ENCODE peak calls at places on chromosomes 6 and 20, in six cellular contexts. S is mammary epithelial cell; P is CD8-positive, alpha-beta T cell; M is fibroblast of the aortic adventitia; Z is cardiac muscle cell; N is mucosa of descending colon. H is an unnamed sample.

GRCh38 chr20:13649548-13649947 is 10.8 kb upstream of the TASP1 start:
- DNase-seq in S (no peak), P (no peak), M (peak; percentile 7), Z (no peak), N (peak; percentile 51), H (peak; percentile 44)

GRCh38 chr20:53977391-53977790 is 93.0 kb downstream of the BCAS1 start:
- DNase-seq in S (no peak), P (no peak), M (no peak), Z (no peak), N (no peak), H (no peak)

GRCh38 chr6:113385020-113385431 is 472.1 kb upstream of the MARCKS start:
- DNase-seq in S (no peak), P (no peak), M (peak; percentile 53), Z (no peak), N (no peak), H (peak; percentile 12)

GRCh38 chr20:33232486-33233072 is 3.2 kb upstream of the BPIFA1 start:
- DNase-seq in S (no peak), P (no peak), M (no peak), Z (peak; percentile 70), N (no peak), H (no peak)

GRCh38 chr20:62856931-62857619 is 4.5 kb downstream of the TCFL5 start:
- DNase-seq in S (peak; percentile 71), P (no peak), M (no peak), Z (no peak), N (no peak), H (no peak)

GRCh38 chr6:79861023-79861422 is 86.3 kb downstream of the ELOVL4 start:
- DNase-seq in S (no peak), P (no peak), M (no peak), Z (peak; percentile 42), N (no peak), H (no peak)

GRCh38 chr6:144349690-144350132 is 64.6 kb downstream of the UTRN start:
- DNase-seq in S (peak; percentile 72), P (no peak), M (peak; percentile 90), Z (no peak), N (no peak), H (peak; percentile 71)

GRCh38 chr6:22613695-22614094 is 44.3 kb downstream of the HDGFL1 start:
- DNase-seq in S (peak; percentile 24), P (no peak), M (peak; percentile 34), Z (no peak), N (no peak), H (peak; percentile 35)

GRCh38 chr6:142945071-142945445 is at the start of gene HIVEP2:
- DNase-seq in S (peak; percentile 90), P (peak; percentile 79), M (peak; percentile 84), Z (peak; percentile 93), N (peak; percentile 91), H (no peak)

GRCh38 chr20:47648943-47649342 is 136.3 kb downstream of the SULF2 start:
- DNase-seq in S (no peak), P (no peak), M (no peak), Z (no peak), N (no peak), H (no peak)

GRCh38 chr20:44598413-44599290 is 16.3 kb downstream of the PKIG start:
- DNase-seq in S (no peak), P (no peak), M (peak; percentile 27), Z (no peak), N (no peak), H (no peak)

GRCh38 chr6:147774856-147775255 is 266.4 kb downstream of the SAMD5 start:
- DNase-seq in S (no peak), P (no peak), M (no peak), Z (peak; percentile 17), N (no peak), H (no peak)

GRCh38 chr20:47735412-47736400 is 49.6 kb downstream of the SULF2 start:
- DNase-seq in S (no peak), P (no peak), M (no peak), Z (no peak), N (peak; percentile 19), H (no peak)

GRCh38 chr20:2289475-2289874 is 6.3 kb upstream of the TGM3 start:
- DNase-seq in S (no peak), P (no peak), M (no peak), Z (peak; percentile 20), N (no peak), H (no peak)

GRCh38 chr6:11120273-11121005 is 8.9 kb upstream of the ERVFRD-1 start:
- DNase-seq in S (peak; percentile 19), P (no peak), M (peak; percentile 54), Z (no peak), N (no peak), H (no peak)

GRCh38 chr6:52574709-52575489 is 2.0 kb downstream of the TRAM2 start:
- DNase-seq in S (no peak), P (peak; percentile 74), M (peak; percentile 47), Z (no peak), N (peak; percentile 84), H (no peak)

GRCh38 chr6:44034391-44034861 is 92.8 kb downstream of the MRPL14 start:
- DNase-seq in S (peak; percentile 85), P (no peak), M (no peak), Z (no peak), N (no peak), H (no peak)

GRCh38 chr6:35302604-35303218 is 5.1 kb downstream of the DEF6 start:
- DNase-seq in S (peak; percentile 93), P (peak; percentile 89), M (no peak), Z (peak; percentile 46), N (peak; percentile 80), H (no peak)

GRCh38 chr20:62734336-62734735 is 25.7 kb downstream of the NTSR1 start:
- DNase-seq in S (no peak), P (no peak), M (no peak), Z (no peak), N (no peak), H (no peak)

GRCh38 chr6:1606533-1607235 is 3.0 kb upstream of the FOXC1 start:
- DNase-seq in S (no peak), P (no peak), M (no peak), Z (no peak), N (no peak), H (no peak)

GRCh38 chr20:11451793-11452291 is 465.9 kb upstream of the BTBD3 start:
- DNase-seq in S (peak; percentile 50), P (no peak), M (peak; percentile 39), Z (no peak), N (no peak), H (peak; percentile 87)

GRCh38 chr6:6243846-6244245 is 76.6 kb downstream of the F13A1 start:
- DNase-seq in S (peak; percentile 9), P (no peak), M (no peak), Z (no peak), N (peak; percentile 63), H (no peak)

GRCh38 chr6:29014729-29015608 is 9.9 kb upstream of the ZNF311 start:
- DNase-seq in S (peak; percentile 26), P (no peak), M (peak; percentile 3), Z (no peak), N (no peak), H (peak; percentile 13)

GRCh38 chr6:166691199-166691598 is 64.1 kb upstream of the RPS6KA2 start:
- DNase-seq in S (peak; percentile 60), P (no peak), M (peak; percentile 49), Z (peak; percentile 84), N (no peak), H (peak; percentile 19)

GRCh38 chr6:31270788-31271640 is 878 bp downstream of the HLA-C start:
- DNase-seq in S (peak; percentile 63), P (peak; percentile 65), M (peak; percentile 44), Z (peak; percentile 48), N (peak; percentile 90), H (no peak)

GRCh38 chr20:31974296-31974695 is 6.3 kb downstream of the XKR7 start:
- DNase-seq in S (no peak), P (no peak), M (no peak), Z (no peak), N (no peak), H (no peak)

GRCh38 chr20:57432480-57432873 is 41.3 kb downstream of the RBM38 start:
- DNase-seq in S (no peak), P (no peak), M (no peak), Z (no peak), N (no peak), H (no peak)

GRCh38 chr20:57435105-57435497 is 43.9 kb downstream of the RBM38 start:
- DNase-seq in S (no peak), P (no peak), M (no peak), Z (no peak), N (no peak), H (no peak)

GRCh38 chr20:57432874-57433491 is 41.8 kb downstream of the RBM38 start:
- DNase-seq in S (peak; percentile 21), P (peak; percentile 79), M (peak; percentile 37), Z (peak; percentile 74), N (peak; percentile 82), H (no peak)

GRCh38 chr20:57434390-57434700 is 43.1 kb downstream of the RBM38 start:
- DNase-seq in S (no peak), P (no peak), M (no peak), Z (no peak), N (peak; percentile 28), H (no peak)

GRCh38 chr20:57433658-57434389 is 42.6 kb downstream of the RBM38 start:
- DNase-seq in S (no peak), P (no peak), M (no peak), Z (no peak), N (no peak), H (no peak)
- H3K4me3 ChIP-seq in S (no peak overlapping the region), P (no peak overlapping the region), M (no peak overlapping the region), Z (no peak overlapping the region), N (no peak overlapping the region), H (no peak overlapping the region)

GRCh38 chr20:59161626-59162170 is 1.9 kb upstream of the ZNF831 start:
- DNase-seq in S (no peak), P (no peak), M (no peak), Z (no peak), N (no peak), H (no peak)
- H3K4me3 ChIP-seq in S (no peak overlapping the region), P (peak overlapping the region; percentile 47), M (no peak overlapping the region), Z (no peak overlapping the region), N (no peak overlapping the region), H (no peak overlapping the region)

GRCh38 chr6:71726121-71726520 is 160.2 kb upstream of the RIMS1 start:
- DNase-seq in S (no peak), P (no peak), M (no peak), Z (no peak), N (no peak), H (no peak)

GRCh38 chr6:71724456-71725180 is 161.7 kb upstream of the RIMS1 start:
- DNase-seq in S (no peak), P (no peak), M (no peak), Z (no peak), N (no peak), H (peak; percentile 16)

GRCh38 chr6:71720705-71721104 is 165.6 kb upstream of the RIMS1 start:
- DNase-seq in S (no peak), P (no peak), M (no peak), Z (no peak), N (peak; percentile 34), H (no peak)

DNA sequence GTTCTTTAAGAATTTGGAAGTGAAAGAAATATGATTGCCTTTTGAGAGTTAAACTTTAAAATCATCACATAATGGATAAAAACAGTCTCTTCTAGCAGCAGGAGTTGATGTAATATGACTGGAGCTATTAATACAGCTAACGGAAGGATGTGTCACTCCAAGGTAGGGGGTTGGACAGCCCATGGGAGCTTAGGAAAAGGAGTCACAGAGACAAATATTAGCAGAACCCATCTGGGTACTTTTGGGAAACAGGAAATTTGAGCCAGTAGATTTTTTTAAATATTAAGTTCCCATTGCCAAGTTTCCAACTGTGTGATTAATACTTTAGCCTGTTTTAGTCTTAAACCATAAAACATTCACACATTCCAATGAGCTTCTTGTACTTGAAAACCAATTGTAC is 164.7 kb upstream of the RIMS1 start:
- DNase-seq in S (no peak), P (no peak), M (peak; percentile 3), Z (no peak), N (no peak), H (peak; percentile 74)
- H3K4me3 ChIP-seq in S (no peak overlapping the region), P (no peak overlapping the region), M (no peak overlapping the region), Z (no peak overlapping the region), N (no peak overlapping the region), H (no peak overlapping the region)

GRCh38 chr20:4875578-4876067 is 125.7 kb downstream of the SLC23A2 start:
- DNase-seq in S (no peak), P (no peak), M (no peak), Z (peak; percentile 8), N (no peak), H (no peak)
- H3K4me3 ChIP-seq in S (no peak overlapping the region), P (no peak overlapping the region), M (no peak overlapping the region), Z (no peak overlapping the region), N (no peak overlapping the region), H (no peak overlapping the region)

H was measured in astrocyte of the cerebellum.